ENCODE peak calls at places on chromosomes 4 and X, in four cellular contexts. One of them, this sample, is unnamed.
A peak's percentile ranks its signal among the peaks of the same experiment; 100 is the strongest.

GRCh38 chrX:75118296-75118695 is 37.8 kb downstream of the ABCB7 start:
- DNase-seq in IMR-90: no peak
- DNase-seq in ovary: no peak
- DNase-seq in suprapubic skin: no peak
- DNase-seq in this sample: no peak

GRCh38 chr4:104752337-104752736 is 257.6 kb upstream of the CXXC4 start:
- DNase-seq in IMR-90: no peak
- DNase-seq in suprapubic skin: no peak
- DNase-seq in ovary: no peak
- DNase-seq in this sample: no peak

GRCh38 chr4:25313194-25313895 is 771 bp downstream of the ZCCHC4 start:
- DNase-seq in suprapubic skin: no peak
- DNase-seq in IMR-90: no peak
- DNase-seq in ovary: no peak
- DNase-seq in this sample: peak; percentile 36

GRCh38 chrX:66815227-66815626 is 176.3 kb upstream of the EDA2R start:
- DNase-seq in ovary: no peak
- DNase-seq in IMR-90: no peak
- DNase-seq in suprapubic skin: no peak
- DNase-seq in this sample: no peak

GRCh38 chr4:40702800-40703151 is 47.0 kb upstream of the NSUN7 start:
- DNase-seq in suprapubic skin: no peak
- DNase-seq in IMR-90: no peak
- DNase-seq in ovary: no peak
- DNase-seq in this sample: no peak

GRCh38 chrX:51876441-51876840 is 17.0 kb upstream of the MAGED1 start:
- DNase-seq in ovary: no peak
- DNase-seq in suprapubic skin: no peak
- DNase-seq in IMR-90: peak; percentile 71
- DNase-seq in this sample: no peak

GRCh38 chr4:102301167-102301566 is 44.1 kb downstream of the SLC39A8 start:
- DNase-seq in ovary: no peak
- DNase-seq in suprapubic skin: no peak
- DNase-seq in IMR-90: no peak
- DNase-seq in this sample: no peak

GRCh38 chr4:185039508-185040273 is 21.4 kb downstream of the HELT start:
- DNase-seq in IMR-90: peak; percentile 68
- DNase-seq in suprapubic skin: no peak
- DNase-seq in ovary: no peak
- DNase-seq in this sample: peak; percentile 84

GRCh38 chrX:67384403-67384802 is 159.4 kb upstream of the AR start:
- DNase-seq in suprapubic skin: no peak
- DNase-seq in IMR-90: no peak
- DNase-seq in ovary: no peak
- DNase-seq in this sample: no peak

GRCh38 chr4:105466580-105466979 is 7.3 kb downstream of the PPA2 start:
- DNase-seq in suprapubic skin: no peak
- DNase-seq in ovary: no peak
- DNase-seq in IMR-90: no peak
- DNase-seq in this sample: no peak

GRCh38 chrX:10536744-10537143 is 83.6 kb downstream of the MID1 start:
- DNase-seq in suprapubic skin: no peak
- DNase-seq in IMR-90: no peak
- DNase-seq in ovary: no peak
- DNase-seq in this sample: no peak

GRCh38 chr4:107760281-107760947 is 40.4 kb upstream of the PAPSS1 start:
- DNase-seq in ovary: no peak
- DNase-seq in IMR-90: peak; percentile 5
- DNase-seq in suprapubic skin: no peak
- DNase-seq in this sample: no peak

GRCh38 chr4:73257995-73258667 is 467 bp downstream of the ANKRD17 start:
- DNase-seq in ovary: peak; percentile 54
- DNase-seq in suprapubic skin: no peak
- DNase-seq in IMR-90: peak; percentile 32
- DNase-seq in this sample: peak; percentile 82

GRCh38 chr4:41009411-41009810 is 204.9 kb downstream of the APBB2 start:
- DNase-seq in ovary: no peak
- DNase-seq in IMR-90: peak; percentile 87
- DNase-seq in suprapubic skin: no peak
- DNase-seq in this sample: no peak

DNA sequence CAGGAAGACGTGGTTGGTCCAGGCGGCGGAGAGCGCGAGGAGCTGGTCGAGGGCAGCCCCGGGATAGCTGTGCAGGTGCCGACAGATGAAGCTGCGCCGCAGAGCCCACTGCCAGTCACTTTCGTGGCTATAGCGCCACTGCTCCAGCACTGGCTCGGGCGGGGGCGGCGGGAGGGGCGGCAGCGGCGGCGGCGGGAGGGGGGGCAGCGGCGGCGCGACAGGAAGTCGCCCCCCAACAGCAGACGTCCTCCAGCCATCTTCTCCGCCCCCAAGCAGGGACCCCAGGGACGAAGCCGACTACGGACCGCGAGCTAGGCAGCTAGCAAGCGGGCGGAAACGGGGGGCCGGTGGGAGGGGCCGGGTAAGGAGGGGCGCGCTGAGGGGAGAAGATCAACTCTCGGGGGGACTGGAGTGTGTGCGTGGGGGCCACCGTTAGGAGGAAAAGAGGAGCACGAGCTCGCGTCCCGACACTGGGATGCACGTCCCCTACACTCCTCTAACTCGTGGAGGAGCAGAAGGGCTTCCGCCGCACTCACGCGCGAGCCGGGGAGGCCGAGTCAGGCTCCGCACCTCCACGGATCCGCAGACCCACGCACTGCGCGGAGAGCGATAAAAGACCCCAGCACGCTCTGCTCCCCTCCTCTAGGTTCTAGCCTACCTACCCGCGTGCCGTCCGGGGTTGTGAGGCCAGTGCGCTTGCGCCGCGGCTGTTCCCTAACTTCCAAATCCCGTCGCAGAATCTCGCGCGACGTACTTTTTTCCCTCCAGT is at the start of gene NKRF:
- DNase-seq in suprapubic skin: peak; percentile 94
- DNase-seq in ovary: peak; percentile 95
- DNase-seq in IMR-90: peak; percentile 90
- DNase-seq in this sample: peak; percentile 95
- TF ChIP-seq POLR2A in suprapubic skin: peak; percentile 61
- TF ChIP-seq POLR2A in ovary: peak; percentile 85
- TF ChIP-seq POLR2A in IMR-90: peak; percentile 82
- TF ChIP-seq POLR2A in this sample: peak; percentile 93

DNA sequence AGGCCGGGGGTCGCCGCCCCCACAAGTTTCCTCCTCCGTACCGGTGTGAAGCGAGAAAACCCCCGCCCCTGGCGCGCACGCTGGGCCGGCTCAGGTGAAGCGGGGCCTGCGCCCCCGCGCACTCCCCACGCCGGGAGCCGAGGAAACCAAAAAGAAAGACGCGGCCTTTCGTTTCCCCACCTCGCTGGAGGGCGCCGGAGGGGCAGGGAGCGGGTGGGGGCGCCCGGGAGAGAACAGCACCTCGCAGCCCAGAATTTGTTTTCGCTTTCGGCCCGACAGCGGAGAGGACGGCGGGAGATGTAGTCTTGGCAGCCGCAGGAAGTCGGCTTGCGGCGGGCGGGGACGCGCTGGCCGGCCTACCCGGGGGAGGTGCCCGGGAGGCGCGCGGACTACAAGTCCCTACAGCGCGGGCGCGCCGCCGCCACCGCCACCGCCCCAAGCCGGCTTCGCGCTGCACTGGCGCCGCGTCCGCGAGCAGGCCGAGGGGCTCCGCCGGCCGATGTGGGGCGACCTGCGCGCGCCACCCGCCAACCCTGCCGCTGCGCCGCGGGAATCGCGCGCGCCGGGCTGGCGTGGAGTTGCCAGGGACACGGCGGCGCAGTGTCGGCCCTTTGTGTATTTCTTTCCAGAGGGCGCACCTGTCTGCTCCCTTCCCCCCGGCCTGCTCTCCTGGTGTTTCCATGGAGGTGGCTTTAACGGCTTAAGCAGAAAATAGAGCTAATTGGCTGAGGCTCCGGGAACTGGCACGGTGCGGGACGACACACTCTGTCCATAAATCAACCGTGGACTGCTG is at the start of gene OTUD4:
- DNase-seq in IMR-90: peak; percentile 94
- DNase-seq in ovary: peak; percentile 96
- DNase-seq in suprapubic skin: peak; percentile 97
- DNase-seq in this sample: peak; percentile 98
- TF ChIP-seq POLR2A in IMR-90: no peak
- TF ChIP-seq POLR2A in ovary: peak; percentile 39
- TF ChIP-seq POLR2A in suprapubic skin: no peak
- TF ChIP-seq POLR2A in this sample: peak; percentile 88

GRCh38 chrX:46602468-46603102 is 29.0 kb downstream of the CHST7 start:
- DNase-seq in IMR-90: no peak
- DNase-seq in ovary: no peak
- DNase-seq in suprapubic skin: no peak
- DNase-seq in this sample: no peak

GRCh38 chrX:46597774-46598173 is 24.2 kb downstream of the CHST7 start:
- DNase-seq in suprapubic skin: no peak
- DNase-seq in ovary: no peak
- DNase-seq in IMR-90: no peak
- DNase-seq in this sample: no peak

GRCh38 chrX:46601283-46601682 is 27.7 kb downstream of the CHST7 start:
- DNase-seq in ovary: no peak
- DNase-seq in IMR-90: peak; percentile 69
- DNase-seq in suprapubic skin: no peak
- DNase-seq in this sample: no peak

GRCh38 chrX:46597208-46597607 is 23.6 kb downstream of the CHST7 start:
- DNase-seq in IMR-90: no peak
- DNase-seq in suprapubic skin: no peak
- DNase-seq in ovary: no peak
- DNase-seq in this sample: no peak

DNA sequence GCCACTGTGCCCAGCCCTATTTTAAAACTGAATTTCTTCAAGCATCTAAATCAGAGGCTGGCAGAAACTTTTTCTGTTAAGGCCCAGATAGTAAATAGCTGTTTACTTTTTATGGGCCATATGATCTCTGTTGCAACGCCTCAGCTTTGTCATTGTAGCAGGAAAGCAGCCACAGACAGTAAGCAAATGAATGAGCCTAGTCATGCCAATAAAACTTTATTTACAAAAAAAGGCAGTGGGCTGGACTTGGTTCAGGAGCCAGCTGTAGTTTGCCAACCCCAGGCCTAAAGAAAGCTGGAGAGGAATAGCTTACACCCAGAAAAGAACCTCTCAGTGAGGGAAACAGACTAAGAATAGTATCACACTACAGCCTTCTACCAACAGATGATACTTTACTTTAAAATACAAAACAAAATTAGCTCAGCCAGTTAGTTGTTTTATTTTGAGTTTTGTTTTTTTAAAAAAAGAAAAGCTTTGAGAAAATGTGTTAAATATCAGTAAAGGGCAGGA is 25.5 kb downstream of the CHST7 start:
- DNase-seq in ovary: no peak
- DNase-seq in suprapubic skin: no peak
- DNase-seq in IMR-90: peak; percentile 40
- DNase-seq in this sample: no peak
- TF ChIP-seq POLR2A in ovary: no peak
- TF ChIP-seq POLR2A in suprapubic skin: no peak
- TF ChIP-seq POLR2A in IMR-90: no peak
- TF ChIP-seq POLR2A in this sample: no peak

GRCh38 chrX:120625366-120625765 is 4.5 kb downstream of the C1GALT1C1 start:
- DNase-seq in ovary: no peak
- DNase-seq in IMR-90: no peak
- DNase-seq in suprapubic skin: no peak
- DNase-seq in this sample: peak; percentile 8

GRCh38 chrX:120629667-120630537 is at the start of gene C1GALT1C1:
- DNase-seq in suprapubic skin: peak; percentile 94
- DNase-seq in ovary: peak; percentile 94
- DNase-seq in IMR-90: peak; percentile 87
- DNase-seq in this sample: peak; percentile 95
- TF ChIP-seq POLR2A in suprapubic skin: no peak
- TF ChIP-seq POLR2A in ovary: no peak
- TF ChIP-seq POLR2A in IMR-90: peak; percentile 25
- TF ChIP-seq POLR2A in this sample: peak; percentile 86

DNA sequence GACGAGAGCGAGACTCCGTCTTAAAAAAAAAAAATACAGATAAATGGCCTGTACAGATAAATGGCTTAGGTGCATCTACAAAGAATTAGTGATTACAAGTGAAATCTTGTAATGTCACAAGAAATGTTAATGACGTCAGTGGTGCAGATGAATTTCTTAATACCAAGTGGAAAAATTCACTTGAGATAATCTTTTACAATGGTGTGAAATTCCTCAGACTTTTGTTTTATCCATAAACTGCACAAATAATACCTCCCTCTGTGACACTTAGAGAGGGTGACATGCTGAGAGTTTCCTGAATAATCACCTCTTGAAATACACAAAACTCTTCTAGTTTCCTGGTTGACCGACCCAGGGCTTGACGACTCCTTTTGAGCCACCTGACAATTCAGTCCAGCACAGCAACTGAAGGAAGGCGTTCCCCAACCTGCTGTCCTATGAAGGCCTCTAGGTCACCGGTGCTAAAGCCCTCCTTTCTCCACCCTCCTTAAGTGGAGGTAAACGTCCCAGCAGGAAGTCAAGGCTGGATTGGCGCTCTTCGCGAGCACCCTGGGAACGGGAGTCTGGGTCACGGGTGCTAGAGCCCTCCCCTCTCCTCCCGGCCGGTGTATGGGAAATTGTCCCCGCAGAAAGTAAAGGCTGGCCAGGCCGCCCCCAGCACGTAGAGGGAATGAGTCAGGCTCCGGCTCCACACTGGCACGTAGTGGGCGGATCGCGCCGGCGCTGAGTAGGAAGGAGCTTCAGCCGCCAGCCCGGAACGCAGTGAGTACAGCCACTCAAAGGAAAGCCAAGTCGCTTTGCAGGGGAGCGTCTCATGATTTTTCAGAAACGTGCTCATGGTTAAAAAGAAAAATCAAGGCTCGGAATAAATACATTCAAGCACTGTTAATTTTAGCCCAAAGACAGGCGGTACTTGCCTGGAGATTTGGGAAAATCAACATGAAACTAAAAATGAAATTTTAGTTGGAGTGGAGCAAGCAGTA is at the start of gene TMEM144:
- DNase-seq in IMR-90: peak; percentile 85
- DNase-seq in ovary: peak; percentile 91
- DNase-seq in suprapubic skin: peak; percentile 93
- DNase-seq in this sample: peak; percentile 82
- TF ChIP-seq POLR2A in IMR-90: no peak
- TF ChIP-seq POLR2A in ovary: peak; percentile 40
- TF ChIP-seq POLR2A in suprapubic skin: no peak
- TF ChIP-seq POLR2A in this sample: peak; percentile 70

DNA sequence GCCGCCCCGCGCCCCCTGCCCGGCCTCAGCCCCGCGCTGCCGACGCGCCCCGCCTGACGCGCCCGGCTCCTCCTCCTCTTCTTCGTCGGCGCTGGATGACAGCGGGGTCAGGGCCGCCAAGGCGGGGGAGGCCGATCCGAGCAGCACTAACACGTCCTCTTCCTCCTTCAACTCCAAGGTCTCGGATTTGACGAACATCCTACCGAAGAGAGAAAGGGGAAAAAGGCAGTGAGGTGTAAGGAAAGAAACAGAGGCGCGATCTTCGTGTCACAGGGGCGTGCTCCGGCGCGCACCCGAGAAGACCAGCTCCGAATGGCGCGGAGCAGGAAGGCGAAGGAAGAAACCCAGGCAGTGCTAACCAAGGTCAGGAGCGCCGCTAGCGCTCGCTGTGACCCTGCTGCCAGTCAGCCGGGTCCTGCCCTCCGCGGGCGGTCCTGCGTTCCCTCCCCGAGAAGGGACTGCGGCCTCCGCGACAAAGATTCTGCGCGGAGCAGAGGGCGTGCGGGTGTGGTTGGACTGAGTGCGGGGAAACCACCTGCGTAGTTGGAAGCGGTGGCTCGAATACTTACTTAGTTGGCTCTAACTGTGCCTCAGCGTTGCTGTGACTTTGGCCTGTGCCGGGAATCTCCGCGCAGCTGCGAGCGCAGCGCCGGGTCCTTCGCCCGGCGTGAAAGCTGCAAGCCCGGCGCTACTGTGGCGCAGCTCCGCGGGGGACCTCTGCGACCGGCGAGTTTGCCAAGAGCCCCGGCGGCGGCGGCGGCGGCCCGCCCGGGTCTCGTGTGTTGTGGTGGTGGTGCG is 503 bp downstream of the NEUROG2 start:
- DNase-seq in ovary: no peak
- DNase-seq in suprapubic skin: no peak
- DNase-seq in IMR-90: no peak
- DNase-seq in this sample: peak; percentile 47
- TF ChIP-seq POLR2A in ovary: no peak
- TF ChIP-seq POLR2A in suprapubic skin: no peak
- TF ChIP-seq POLR2A in IMR-90: no peak
- TF ChIP-seq POLR2A in this sample: no peak

This sample was measured in erythroblast.